ENCODE peak calls at places on chromosomes 12 and 14, in eight cellular contexts. A is endodermal cell, C is AG04450, Q is GM20000, B is MCF 10A, E is frontal cortex, O is EL, X is Calu3. J is an unnamed sample.

GRCh38 chr14:88322505-88323085 is 474 bp downstream of the KCNK10 start:
- DNase-seq in B (no peak), Q (no peak), O (no peak), C (no peak), E (peak; percentile 46), A (no peak), X (no peak), J (peak; percentile 16)

GRCh38 chr12:15987696-15988095 is 76.6 kb downstream of the DERA start:
- DNase-seq in A (no peak), B (no peak), Q (no peak), O (no peak), E (no peak), X (no peak), C (no peak), J (no peak)

GRCh38 chr14:93752980-93753561 is 35.2 kb downstream of the PRIMA1 start:
- DNase-seq in O (no peak), B (no peak), X (no peak), C (no peak), Q (no peak), E (peak; percentile 41), A (no peak), J (no peak)

GRCh38 chr14:100283984-100284881 is 22.0 kb downstream of the SLC25A29 start:
- DNase-seq in C (no peak), B (no peak), Q (no peak), O (no peak), X (no peak), A (peak; percentile 65), E (no peak), J (no peak)

GRCh38 chr12:49552425-49552824 is 13.6 kb downstream of the KCNH3 start:
- DNase-seq in B (no peak), X (no peak), Q (no peak), A (no peak), O (no peak), C (no peak), E (no peak), J (no peak)

GRCh38 chr12:6089041-6089823 is 35.2 kb downstream of the VWF start:
- DNase-seq in E (no peak), Q (no peak), A (peak; percentile 79), C (no peak), O (peak; percentile 35), B (peak; percentile 69), X (peak; percentile 40), J (no peak)

GRCh38 chr14:64772394-64772950 is 68.2 kb downstream of the PLEKHG3 start:
- DNase-seq in X (no peak), E (no peak), A (peak; percentile 78), C (no peak), B (no peak), Q (no peak), O (no peak), J (no peak)

GRCh38 chr14:37122288-37122687 is 50.1 kb downstream of the SLC25A21 start:
- DNase-seq in B (peak; percentile 90), Q (no peak), C (peak; percentile 61), E (no peak), X (peak; percentile 23), A (no peak), O (peak; percentile 50), J (no peak)

GRCh38 chr14:99118046-99118721 is 153.8 kb downstream of the BCL11B start:
- DNase-seq in A (peak; percentile 63), B (no peak), E (no peak), Q (no peak), O (no peak), C (no peak), X (no peak), J (no peak)

J was measured in GM10248.